ENCODE peak calls at places on chromosomes 2 and 18, in nine cellular contexts. B is mucosa of descending colon, J is fibroblast of the aortic adventitia, F is AG04449, Z is prostate gland, A is gastrocnemius medialis, S is BE2C, M is colonic mucosa, X is cardiac muscle cell. T is an unnamed sample.

GRCh38 chr2:240208631-240209211 is 68.3 kb upstream of the OTOS start:
- DNase-seq in B (no peak), J (no peak), F (no peak), Z (no peak), A (no peak), S (no peak), M (no peak), X (no peak), T (no peak)

GRCh38 chr2:187865025-187865424 is 310.8 kb upstream of the TFPI start:
- DNase-seq in B (no peak), J (no peak), F (no peak), Z (no peak), A (no peak), S (no peak), M (no peak), X (no peak), T (no peak)

GRCh38 chr18:58496937-58497336 is 132.0 kb downstream of the ALPK2 start:
- DNase-seq in B (no peak), J (no peak), F (no peak), Z (no peak), A (no peak), S (peak), M (no peak), X (no peak), T (no peak)

GRCh38 chr2:190489475-190489874 is 45.0 kb downstream of the NEMP2 start:
- DNase-seq in B (no peak), J (no peak), F (no peak), Z (no peak), A (no peak), S (no peak), M (no peak), X (no peak), T (no peak)

GRCh38 chr2:109447811-109448210 is 166.0 kb downstream of the SEPTIN10 start:
- DNase-seq in B (no peak), J (no peak), F (no peak), Z (no peak), A (no peak), S (no peak), M (no peak), X (no peak), T (no peak)

GRCh38 chr2:69565431-69565839 is 78.1 kb downstream of the AAK1 start:
- DNase-seq in B (peak), J (peak), F (no peak), Z (no peak), A (peak), S (peak), M (peak), X (peak), T (no peak)

GRCh38 chr2:43708178-43708577 is 31.9 kb upstream of the C1GALT1C1L start:
- DNase-seq in B (no peak), J (peak), F (no peak), Z (no peak), A (no peak), S (no peak), M (no peak), X (peak), T (no peak)

GRCh38 chr18:68417166-68417776 is 297.6 kb downstream of the TMX3 start:
- DNase-seq in B (no peak), J (no peak), F (no peak), Z (no peak), A (no peak), S (no peak), M (no peak), X (no peak), T (peak)

GRCh38 chr18:78739115-78739514 is 240.5 kb upstream of the SALL3 start:
- DNase-seq in B (no peak), J (no peak), F (no peak), Z (no peak), A (no peak), S (no peak), M (no peak), X (no peak), T (no peak)

GRCh38 chr2:218026244-218026643 is 23.4 kb upstream of the TNS1 start:
- DNase-seq in B (no peak), J (no peak), F (no peak), Z (no peak), A (peak), S (no peak), M (no peak), X (no peak), T (no peak)

GRCh38 chr2:69223759-69224494 is 163.1 kb downstream of the GFPT1 start:
- DNase-seq in B (peak), J (no peak), F (no peak), Z (no peak), A (no peak), S (no peak), M (peak), X (no peak), T (no peak)

GRCh38 chr2:171383141-171383540 is 50.6 kb downstream of the METTL8 start:
- DNase-seq in B (no peak), J (peak), F (no peak), Z (no peak), A (no peak), S (no peak), M (no peak), X (no peak), T (peak)

GRCh38 chr18:9296233-9297006 is 38.2 kb upstream of the TWSG1 start:
- DNase-seq in B (no peak), J (no peak), F (no peak), Z (peak), A (no peak), S (no peak), M (no peak), X (no peak), T (no peak)

GRCh38 chr2:20211860-20212458 is 13.0 kb downstream of the SDC1 start:
- DNase-seq in B (no peak), J (no peak), F (no peak), Z (no peak), A (no peak), S (no peak), M (no peak), X (no peak), T (no peak)

GRCh38 chr2:165833156-165833555 is 39.1 kb upstream of the GALNT3 start:
- DNase-seq in B (no peak), J (peak), F (no peak), Z (peak), A (no peak), S (no peak), M (no peak), X (peak), T (peak)

GRCh38 chr2:178193823-178194599 is at the start of gene OSBPL6:
- DNase-seq in B (peak), J (peak), F (no peak), Z (peak), A (peak), S (peak), M (peak), X (peak), T (peak)

GRCh38 chr18:36821681-36822080 is 7.1 kb downstream of the TPGS2 start:
- DNase-seq in B (no peak), J (no peak), F (no peak), Z (no peak), A (no peak), S (no peak), M (no peak), X (no peak), T (no peak)

GRCh38 chr18:54626779-54627178 is 35.7 kb downstream of the DYNAP start:
- DNase-seq in B (no peak), J (no peak), F (no peak), Z (no peak), A (no peak), S (no peak), M (no peak), X (no peak), T (no peak)

GRCh38 chr2:11082880-11083279 is 72.4 kb upstream of the SLC66A3 start:
- DNase-seq in B (no peak), J (no peak), F (no peak), Z (no peak), A (no peak), S (no peak), M (no peak), X (no peak), T (no peak)

GRCh38 chr18:5195656-5196055 is 1.4 kb downstream of the AKAIN1 start:
- DNase-seq in B (no peak), J (no peak), F (no peak), Z (no peak), A (no peak), S (no peak), M (no peak), X (no peak), T (no peak)
- H3K4me3 ChIP-seq in B (no peak), J (no peak), F (no peak), Z (no peak), A (no peak), S (no peak), M (no peak), X (no peak), T (no peak)

DNA sequence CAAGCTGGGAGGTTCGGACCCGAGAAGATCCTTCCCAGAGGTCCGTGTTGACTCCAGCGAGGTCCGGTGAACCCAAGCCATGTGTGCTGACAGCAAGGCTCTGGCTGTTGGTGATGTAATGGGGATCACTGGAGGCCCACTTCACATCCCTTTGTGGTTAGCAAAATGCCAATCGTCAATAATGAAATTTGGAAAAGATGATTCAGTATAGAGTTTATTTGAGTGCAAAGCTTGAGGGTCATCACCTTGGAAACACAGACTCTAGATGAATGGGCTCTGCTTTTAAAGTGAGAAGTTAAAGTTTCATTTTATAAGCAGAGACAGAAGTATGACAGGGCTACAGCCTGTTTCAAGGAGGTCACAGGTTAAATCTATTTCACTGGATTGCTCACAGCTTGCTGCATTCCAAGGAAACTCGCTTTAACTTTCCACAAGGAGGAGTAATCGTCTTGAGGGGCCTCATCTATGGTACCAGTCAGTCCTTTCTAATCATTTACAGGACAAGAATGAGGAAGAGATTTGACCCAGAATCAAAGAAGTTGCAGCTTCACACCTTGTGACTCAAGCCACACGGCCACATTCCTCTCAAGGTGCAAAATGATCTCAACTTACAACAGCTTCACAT is 140.5 kb downstream of the TPO start:
- DNase-seq in B (no peak), J (peak), F (peak), Z (no peak), A (no peak), S (no peak), M (no peak), X (peak), T (peak)
- TF ChIP-seq CTCF in B (no peak), J (peak), F (peak), Z (no peak), A (no peak), S (no peak), M (no peak), X (peak), T (peak)

DNA sequence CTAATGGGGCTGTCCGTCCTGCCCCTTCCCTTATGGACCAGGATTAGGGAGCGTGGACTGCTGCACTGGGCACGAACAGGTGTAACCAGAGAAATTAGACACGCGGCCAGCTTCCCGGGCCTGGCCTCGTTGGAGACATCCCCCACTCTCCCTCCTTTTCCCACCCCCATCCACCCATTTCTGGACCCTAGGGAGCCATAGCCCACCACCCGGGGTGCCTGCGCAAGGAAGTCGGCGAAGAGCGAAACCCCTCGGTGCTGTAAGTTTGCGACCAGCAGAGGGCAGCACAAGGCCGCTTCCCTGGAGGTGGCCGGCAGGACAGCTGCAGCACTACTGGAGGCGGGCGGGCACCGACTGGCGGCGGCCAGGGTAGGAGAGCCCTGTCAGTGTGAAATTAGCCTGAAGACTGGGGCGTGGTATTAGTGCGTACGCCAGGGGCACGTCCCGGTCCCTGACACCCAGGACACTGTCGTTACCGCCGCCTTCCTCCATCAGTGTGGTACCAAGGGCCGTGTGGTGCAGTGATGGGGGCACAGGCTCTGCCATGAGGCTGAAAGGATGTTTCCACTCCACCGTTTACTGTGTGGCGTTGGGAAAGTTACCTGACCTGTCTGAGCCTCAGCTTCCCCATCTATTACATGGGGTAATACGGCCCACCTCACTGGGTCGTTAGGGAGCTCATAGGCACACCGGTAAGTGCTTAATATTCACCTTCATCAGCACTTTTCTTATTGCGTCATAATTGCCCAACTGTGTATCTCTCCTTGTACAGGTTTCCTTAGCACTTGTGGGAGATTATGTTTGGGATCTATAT is 36.0 kb upstream of the CD207 start:
- DNase-seq in B (peak), J (peak), F (no peak), Z (peak), A (peak), S (peak), M (peak), X (peak), T (peak)
- H3K4me3 ChIP-seq in B (no peak), J (peak), F (no peak), Z (no peak), A (peak), S (no peak), M (no peak), X (no peak), T (no peak)

DNA sequence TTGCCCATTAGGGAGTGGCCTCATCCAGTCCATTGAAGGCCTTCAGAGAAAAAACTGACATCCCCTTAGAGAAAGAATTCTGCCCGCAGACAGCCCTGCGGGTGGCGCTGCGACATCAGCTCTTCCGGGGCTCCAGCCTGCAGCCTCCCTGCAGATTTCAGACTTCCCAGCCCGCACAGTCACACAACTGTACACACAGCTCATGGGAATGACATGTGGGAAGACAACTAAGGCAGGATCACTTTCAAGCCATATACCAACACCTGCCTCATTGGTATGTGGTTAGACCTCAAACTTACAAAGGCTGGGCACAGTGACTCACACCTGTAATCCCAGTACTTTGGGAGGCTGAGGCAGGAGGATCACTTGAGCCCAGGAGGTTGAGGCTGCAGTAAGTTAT is 24.8 kb upstream of the TUBB6 start:
- DNase-seq in B (no peak), J (no peak), F (no peak), Z (no peak), A (no peak), S (no peak), M (no peak), X (peak), T (peak)
- TF ChIP-seq CTCF in B (no peak), J (peak), F (peak), Z (no peak), A (no peak), S (peak), M (no peak), X (peak), T (peak)

GRCh38 chr2:6945087-6945813 is 28.0 kb downstream of the RNF144A start:
- DNase-seq in B (no peak), J (no peak), F (no peak), Z (peak), A (no peak), S (no peak), M (no peak), X (no peak), T (no peak)
- H3K4me3 ChIP-seq in B (no peak), J (no peak), F (no peak), Z (no peak), A (no peak), S (no peak), M (no peak), X (no peak), T (no peak)

GRCh38 chr18:5073026-5073944 is 123.8 kb downstream of the AKAIN1 start:
- DNase-seq in B (peak), J (peak), F (no peak), Z (no peak), A (no peak), S (peak), M (no peak), X (peak), T (peak)

GRCh38 chr18:5075297-5075696 is 121.8 kb downstream of the AKAIN1 start:
- DNase-seq in B (no peak), J (no peak), F (no peak), Z (no peak), A (no peak), S (no peak), M (no peak), X (no peak), T (no peak)
- TF ChIP-seq CTCF in B (no peak), J (no peak), F (no peak), Z (no peak), A (no peak), S (no peak), M (no peak), X (no peak), T (no peak)

GRCh38 chr2:102737435-102737834 is 24.4 kb upstream of the TMEM182 start:
- DNase-seq in B (no peak), J (no peak), F (no peak), Z (no peak), A (no peak), S (no peak), M (no peak), X (no peak), T (no peak)
- H3K4me3 ChIP-seq in B (no peak), J (no peak), F (no peak), Z (no peak), A (peak), S (peak), M (peak), X (peak), T (no peak)

T was measured in fibroblast of villous mesenchyme.